ENCODE peak calls at places on chromosome 20, in nine cellular contexts. One of them, this sample, is unnamed.

GRCh38 chr20:9966966-9967365 is 67.8 kb upstream of the ANKEF1 start:
- DNase-seq in SW 1271: no peak
- DNase-seq in NCI-H2107: no peak
- DNase-seq in stimulated activated CD4-positive, alpha-beta T cell treated with anti-CD3 and anti-CD28 coated beads, Interleukin-1b, Interleukin-23, amount 100 ng/mL, for 1 hour: no peak
- DNase-seq in Peyer's patch: no peak
- DNase-seq in retina: no peak
- DNase-seq in activated CD8-positive, alpha-beta memory T cell treated with anti-CD3 and anti-CD28 coated beads for 1 hour: no peak
- DNase-seq in RWPE1: peak; percentile 16
- DNase-seq in C1 segment of cervical spinal cord: no peak
- DNase-seq in this sample: no peak

GRCh38 chr20:51529758-51530157 is 12.8 kb downstream of the NFATC2 start:
- DNase-seq in SW 1271: no peak
- DNase-seq in NCI-H2107: no peak
- DNase-seq in stimulated activated CD4-positive, alpha-beta T cell treated with anti-CD3 and anti-CD28 coated beads, Interleukin-1b, Interleukin-23, amount 100 ng/mL, for 1 hour: no peak
- DNase-seq in Peyer's patch: peak; percentile 73
- DNase-seq in retina: no peak
- DNase-seq in activated CD8-positive, alpha-beta memory T cell treated with anti-CD3 and anti-CD28 coated beads for 1 hour: no peak
- DNase-seq in RWPE1: no peak
- DNase-seq in C1 segment of cervical spinal cord: no peak
- DNase-seq in this sample: no peak

GRCh38 chr20:45337367-45338120 is 10.7 kb downstream of the SDC4 start:
- DNase-seq in SW 1271: no peak
- DNase-seq in NCI-H2107: no peak
- DNase-seq in stimulated activated CD4-positive, alpha-beta T cell treated with anti-CD3 and anti-CD28 coated beads, Interleukin-1b, Interleukin-23, amount 100 ng/mL, for 1 hour: no peak
- DNase-seq in Peyer's patch: no peak
- DNase-seq in retina: no peak
- DNase-seq in activated CD8-positive, alpha-beta memory T cell treated with anti-CD3 and anti-CD28 coated beads for 1 hour: no peak
- DNase-seq in RWPE1: peak; percentile 89
- DNase-seq in C1 segment of cervical spinal cord: peak; percentile 33
- DNase-seq in this sample: no peak

GRCh38 chr20:63980806-63981728 is at the start of gene PRPF6:
- DNase-seq in SW 1271: peak; percentile 93
- DNase-seq in NCI-H2107: peak; percentile 95
- DNase-seq in stimulated activated CD4-positive, alpha-beta T cell treated with anti-CD3 and anti-CD28 coated beads, Interleukin-1b, Interleukin-23, amount 100 ng/mL, for 1 hour: peak; percentile 91
- DNase-seq in Peyer's patch: peak; percentile 93
- DNase-seq in retina: peak; percentile 94
- DNase-seq in activated CD8-positive, alpha-beta memory T cell treated with anti-CD3 and anti-CD28 coated beads for 1 hour: peak; percentile 90
- DNase-seq in RWPE1: peak; percentile 98
- DNase-seq in C1 segment of cervical spinal cord: peak; percentile 86
- DNase-seq in this sample: peak; percentile 99

GRCh38 chr20:38985603-38986170 is 23.5 kb downstream of the DHX35 start:
- DNase-seq in SW 1271: no peak
- DNase-seq in NCI-H2107: no peak
- DNase-seq in stimulated activated CD4-positive, alpha-beta T cell treated with anti-CD3 and anti-CD28 coated beads, Interleukin-1b, Interleukin-23, amount 100 ng/mL, for 1 hour: no peak
- DNase-seq in Peyer's patch: no peak
- DNase-seq in retina: no peak
- DNase-seq in activated CD8-positive, alpha-beta memory T cell treated with anti-CD3 and anti-CD28 coated beads for 1 hour: no peak
- DNase-seq in RWPE1: peak; percentile 40
- DNase-seq in C1 segment of cervical spinal cord: no peak
- DNase-seq in this sample: no peak

GRCh38 chr20:64027981-64028685 is 7.8 kb upstream of the C20orf204 start:
- DNase-seq in SW 1271: no peak
- DNase-seq in NCI-H2107: no peak
- DNase-seq in stimulated activated CD4-positive, alpha-beta T cell treated with anti-CD3 and anti-CD28 coated beads, Interleukin-1b, Interleukin-23, amount 100 ng/mL, for 1 hour: no peak
- DNase-seq in Peyer's patch: no peak
- DNase-seq in retina: no peak
- DNase-seq in activated CD8-positive, alpha-beta memory T cell treated with anti-CD3 and anti-CD28 coated beads for 1 hour: no peak
- DNase-seq in RWPE1: no peak
- DNase-seq in C1 segment of cervical spinal cord: no peak
- DNase-seq in this sample: no peak

GRCh38 chr20:59688999-59689398 is 84.7 kb downstream of the PHACTR3 start:
- DNase-seq in SW 1271: no peak
- DNase-seq in NCI-H2107: no peak
- DNase-seq in stimulated activated CD4-positive, alpha-beta T cell treated with anti-CD3 and anti-CD28 coated beads, Interleukin-1b, Interleukin-23, amount 100 ng/mL, for 1 hour: no peak
- DNase-seq in Peyer's patch: no peak
- DNase-seq in retina: no peak
- DNase-seq in activated CD8-positive, alpha-beta memory T cell treated with anti-CD3 and anti-CD28 coated beads for 1 hour: no peak
- DNase-seq in RWPE1: no peak
- DNase-seq in C1 segment of cervical spinal cord: no peak
- DNase-seq in this sample: no peak

GRCh38 chr20:62598761-62599194 is 43.5 kb upstream of the SLCO4A1 start:
- DNase-seq in SW 1271: no peak
- DNase-seq in NCI-H2107: no peak
- DNase-seq in stimulated activated CD4-positive, alpha-beta T cell treated with anti-CD3 and anti-CD28 coated beads, Interleukin-1b, Interleukin-23, amount 100 ng/mL, for 1 hour: no peak
- DNase-seq in Peyer's patch: no peak
- DNase-seq in retina: no peak
- DNase-seq in activated CD8-positive, alpha-beta memory T cell treated with anti-CD3 and anti-CD28 coated beads for 1 hour: no peak
- DNase-seq in RWPE1: peak; percentile 95
- DNase-seq in C1 segment of cervical spinal cord: no peak
- DNase-seq in this sample: no peak

GRCh38 chr20:49187330-49188100 is 619 bp downstream of the STAU1 start:
- DNase-seq in SW 1271: no peak
- DNase-seq in NCI-H2107: no peak
- DNase-seq in stimulated activated CD4-positive, alpha-beta T cell treated with anti-CD3 and anti-CD28 coated beads, Interleukin-1b, Interleukin-23, amount 100 ng/mL, for 1 hour: no peak
- DNase-seq in Peyer's patch: peak; percentile 27
- DNase-seq in retina: peak; percentile 67
- DNase-seq in activated CD8-positive, alpha-beta memory T cell treated with anti-CD3 and anti-CD28 coated beads for 1 hour: no peak
- DNase-seq in RWPE1: peak; percentile 50
- DNase-seq in C1 segment of cervical spinal cord: peak; percentile 25
- DNase-seq in this sample: peak; percentile 72

GRCh38 chr20:9491324-9491723 is 23.1 kb upstream of the LAMP5 start:
- DNase-seq in SW 1271: no peak
- DNase-seq in NCI-H2107: no peak
- DNase-seq in stimulated activated CD4-positive, alpha-beta T cell treated with anti-CD3 and anti-CD28 coated beads, Interleukin-1b, Interleukin-23, amount 100 ng/mL, for 1 hour: no peak
- DNase-seq in Peyer's patch: no peak
- DNase-seq in retina: no peak
- DNase-seq in activated CD8-positive, alpha-beta memory T cell treated with anti-CD3 and anti-CD28 coated beads for 1 hour: no peak
- DNase-seq in RWPE1: no peak
- DNase-seq in C1 segment of cervical spinal cord: no peak
- DNase-seq in this sample: no peak

GRCh38 chr20:63978319-63979220 is 872 bp downstream of the SAMD10 start:
- DNase-seq in SW 1271: peak; percentile 61
- DNase-seq in NCI-H2107: no peak
- DNase-seq in stimulated activated CD4-positive, alpha-beta T cell treated with anti-CD3 and anti-CD28 coated beads, Interleukin-1b, Interleukin-23, amount 100 ng/mL, for 1 hour: no peak
- DNase-seq in Peyer's patch: peak; percentile 82
- DNase-seq in retina: peak; percentile 69
- DNase-seq in activated CD8-positive, alpha-beta memory T cell treated with anti-CD3 and anti-CD28 coated beads for 1 hour: no peak
- DNase-seq in RWPE1: peak; percentile 85
- DNase-seq in C1 segment of cervical spinal cord: no peak
- DNase-seq in this sample: peak; percentile 91

GRCh38 chr20:38392356-38392755 is 42.8 kb downstream of the SNHG17 start:
- DNase-seq in SW 1271: no peak
- DNase-seq in NCI-H2107: no peak
- DNase-seq in stimulated activated CD4-positive, alpha-beta T cell treated with anti-CD3 and anti-CD28 coated beads, Interleukin-1b, Interleukin-23, amount 100 ng/mL, for 1 hour: no peak
- DNase-seq in Peyer's patch: no peak
- DNase-seq in retina: no peak
- DNase-seq in activated CD8-positive, alpha-beta memory T cell treated with anti-CD3 and anti-CD28 coated beads for 1 hour: no peak
- DNase-seq in RWPE1: peak; percentile 41
- DNase-seq in C1 segment of cervical spinal cord: no peak
- DNase-seq in this sample: no peak

GRCh38 chr20:46446851-46447250 is 40.4 kb upstream of the ELMO2 start:
- DNase-seq in SW 1271: no peak
- DNase-seq in NCI-H2107: no peak
- DNase-seq in stimulated activated CD4-positive, alpha-beta T cell treated with anti-CD3 and anti-CD28 coated beads, Interleukin-1b, Interleukin-23, amount 100 ng/mL, for 1 hour: no peak
- DNase-seq in Peyer's patch: no peak
- DNase-seq in retina: no peak
- DNase-seq in activated CD8-positive, alpha-beta memory T cell treated with anti-CD3 and anti-CD28 coated beads for 1 hour: no peak
- DNase-seq in RWPE1: no peak
- DNase-seq in C1 segment of cervical spinal cord: no peak
- DNase-seq in this sample: no peak

GRCh38 chr20:43926691-43927090 is 12.0 kb downstream of the TOX2 start:
- DNase-seq in SW 1271: no peak
- DNase-seq in NCI-H2107: no peak
- DNase-seq in stimulated activated CD4-positive, alpha-beta T cell treated with anti-CD3 and anti-CD28 coated beads, Interleukin-1b, Interleukin-23, amount 100 ng/mL, for 1 hour: no peak
- DNase-seq in Peyer's patch: no peak
- DNase-seq in retina: no peak
- DNase-seq in activated CD8-positive, alpha-beta memory T cell treated with anti-CD3 and anti-CD28 coated beads for 1 hour: no peak
- DNase-seq in RWPE1: no peak
- DNase-seq in C1 segment of cervical spinal cord: peak; percentile 5
- DNase-seq in this sample: no peak